ENCODE peak calls at places on chromosome 22, in four cellular contexts. K is progenitor cell of endocrine pancreas, V is AG10803, U is iris pigment epithelial cell. Q is an unnamed sample.

GRCh38 chr22:37753746-37754145 is 54.0 kb upstream of the GCAT start:
- DNase-seq in K (no peak), U (no peak), V (no peak), Q (no peak)

GRCh38 chr22:20425821-20426615 is 11.6 kb downstream of the SCARF2 start:
- DNase-seq in U (no peak), K (no peak), V (no peak), Q (no peak)

GRCh38 chr22:33022231-33022630 is 36.0 kb downstream of the SYN3 start:
- DNase-seq in K (no peak), V (no peak), U (no peak), Q (no peak)

GRCh38 chr22:28810839-28811491 is 10.6 kb upstream of the XBP1 start:
- DNase-seq in K (no peak), U (no peak), V (peak; percentile 12), Q (no peak)

GRCh38 chr22:35526333-35526979 is 14.2 kb upstream of the RASD2 start:
- DNase-seq in V (no peak), K (no peak), U (no peak), Q (no peak)

GRCh38 chr22:27150530-27150909 is 493.1 kb downstream of the MIAT start:
- DNase-seq in V (peak; percentile 62), K (no peak), U (peak; percentile 16), Q (no peak)

GRCh38 chr22:47062126-47062525 is 299.7 kb downstream of the TBC1D22A start:
- DNase-seq in U (no peak), K (no peak), V (no peak), Q (no peak)

GRCh38 chr22:29187831-29188230 is 17.9 kb upstream of the EMID1 start:
- DNase-seq in V (peak; percentile 17), K (no peak), U (no peak), Q (no peak)

GRCh38 chr22:27129266-27129665 is 471.9 kb downstream of the MIAT start:
- DNase-seq in V (peak; percentile 89), U (peak; percentile 96), K (no peak), Q (no peak)

GRCh38 chr22:20319041-20319744 is 667 bp downstream of the DGCR6L start:
- DNase-seq in V (no peak), U (peak; percentile 21), K (no peak), Q (no peak)

GRCh38 chr22:46064966-46065666 is 85.2 kb upstream of the PPARA start:
- DNase-seq in V (peak; percentile 43), K (no peak), U (no peak), Q (no peak)

GRCh38 chr22:35541254-35541748 is 670 bp downstream of the RASD2 start:
- DNase-seq in K (no peak), U (no peak), V (no peak), Q (no peak)

GRCh38 chr22:27745154-27745553 is 56.4 kb downstream of the MN1 start:
- DNase-seq in V (no peak), K (no peak), U (no peak), Q (no peak)

GRCh38 chr22:31104869-31105268 is 2.5 kb downstream of the SELENOM start:
- DNase-seq in U (no peak), K (peak; percentile 38), V (no peak), Q (no peak)